ENCODE peak calls at places on chromosome 20, in eight cellular contexts. D is kidney, O is ovary, B is AG04450, W is choroid plexus epithelial cell, S is A549, Y is astrocyte of the spinal cord, Q is HCT116. X is an unnamed sample.

GRCh38 chr20:44208770-44209169 is 1.8 kb downstream of the OSER1 start:
- DNase-seq in D (no peak), O (no peak), B (no peak), W (peak), S (peak), Y (peak), Q (no peak), X (no peak)

GRCh38 chr20:51661609-51662178 is 106.5 kb downstream of the ATP9A start:
- DNase-seq in D (no peak), O (no peak), B (no peak), W (no peak), S (peak), Y (peak), Q (peak), X (no peak)

GRCh38 chr20:56875803-56876202 is 246.7 kb downstream of the TFAP2C start:
- DNase-seq in D (no peak), O (no peak), B (no peak), W (no peak), S (no peak), Y (no peak), Q (no peak), X (no peak)

GRCh38 chr20:2093200-2093781 is 8.3 kb upstream of the STK35 start:
- DNase-seq in D (no peak), O (no peak), B (no peak), W (no peak), S (peak), Y (no peak), Q (peak), X (no peak)

GRCh38 chr20:34536798-34537394 is 20.7 kb downstream of the DYNLRB1 start:
- DNase-seq in D (no peak), O (no peak), B (no peak), W (peak), S (peak), Y (no peak), Q (no peak), X (no peak)

GRCh38 chr20:60966031-60966430 is 286.0 kb upstream of the CDH4 start:
- DNase-seq in D (no peak), O (no peak), B (no peak), W (no peak), S (no peak), Y (no peak), Q (no peak), X (no peak)

GRCh38 chr20:60097285-60097684 is 139.1 kb downstream of the CDH26 start:
- DNase-seq in D (no peak), O (no peak), B (no peak), W (no peak), S (no peak), Y (no peak), Q (no peak), X (no peak)

GRCh38 chr20:20849126-20849525 is 136.7 kb upstream of the RALGAPA2 start:
- DNase-seq in D (no peak), O (no peak), B (no peak), W (no peak), S (no peak), Y (no peak), Q (no peak), X (no peak)

GRCh38 chr20:14845199-14846160 is 508.1 kb upstream of the FLRT3 start:
- DNase-seq in D (no peak), O (no peak), B (no peak), W (no peak), S (peak), Y (no peak), Q (no peak), X (no peak)

GRCh38 chr20:48620486-48621255 is 207.1 kb downstream of the PREX1 start:
- DNase-seq in D (peak), O (peak), B (no peak), W (peak), S (peak), Y (peak), Q (peak), X (no peak)

GRCh38 chr20:33654680-33655161 is 7.4 kb upstream of the C20orf144 start:
- DNase-seq in D (peak), O (peak), B (no peak), W (no peak), S (no peak), Y (no peak), Q (no peak), X (no peak)

GRCh38 chr20:22546344-22546743 is 38.0 kb downstream of the FOXA2 start:
- DNase-seq in D (no peak), O (no peak), B (no peak), W (no peak), S (no peak), Y (no peak), Q (no peak), X (no peak)

GRCh38 chr20:53828673-53829085 is 235.0 kb upstream of the ZNF217 start:
- DNase-seq in D (no peak), O (no peak), B (peak), W (peak), S (peak), Y (peak), Q (peak), X (peak)

GRCh38 chr20:46010491-46011405 is 2.0 kb downstream of the MMP9 start:
- DNase-seq in D (peak), O (no peak), B (no peak), W (no peak), S (no peak), Y (no peak), Q (no peak), X (no peak)

GRCh38 chr20:17614176-17614811 is 44.4 kb downstream of the DSTN start:
- DNase-seq in D (peak), O (peak), B (no peak), W (peak), S (peak), Y (peak), Q (no peak), X (no peak)

GRCh38 chr20:59176812-59177211 is 13.2 kb downstream of the ZNF831 start:
- DNase-seq in D (no peak), O (no peak), B (no peak), W (no peak), S (no peak), Y (no peak), Q (no peak), X (no peak)

GRCh38 chr20:50518270-50518721 is 8.1 kb downstream of the PTPN1 start:
- DNase-seq in D (no peak), O (no peak), B (no peak), W (peak), S (no peak), Y (peak), Q (no peak), X (no peak)

GRCh38 chr20:10761232-10761631 is 87.4 kb upstream of the JAG1 start:
- DNase-seq in D (no peak), O (no peak), B (peak), W (peak), S (no peak), Y (peak), Q (no peak), X (peak)

GRCh38 chr20:53774487-53775203 is 181.0 kb upstream of the ZNF217 start:
- DNase-seq in D (no peak), O (no peak), B (peak), W (peak), S (peak), Y (peak), Q (peak), X (peak)

GRCh38 chr20:21099653-21100589 is 6.2 kb downstream of the LINC00237 start:
- DNase-seq in D (peak), O (no peak), B (no peak), W (no peak), S (peak), Y (no peak), Q (no peak), X (no peak)

GRCh38 chr20:44706371-44707258 is 8.6 kb upstream of the CCN5 start:
- DNase-seq in D (no peak), O (no peak), B (no peak), W (no peak), S (no peak), Y (no peak), Q (no peak), X (no peak)

GRCh38 chr20:2006452-2007381 is 12.9 kb upstream of the PDYN start:
- DNase-seq in D (no peak), O (no peak), B (peak), W (peak), S (peak), Y (peak), Q (peak), X (no peak)

GRCh38 chr20:48698507-48699267 is 129.1 kb downstream of the PREX1 start:
- DNase-seq in D (no peak), O (no peak), B (no peak), W (no peak), S (no peak), Y (no peak), Q (no peak), X (no peak)

GRCh38 chr20:50308513-50309279 is 118.1 kb downstream of the CEBPB start:
- DNase-seq in D (peak), O (peak), B (peak), W (peak), S (peak), Y (peak), Q (peak), X (peak)

GRCh38 chr20:5118220-5119142 is 1.3 kb downstream of the PCNA start:
- DNase-seq in D (no peak), O (no peak), B (no peak), W (no peak), S (peak), Y (no peak), Q (no peak), X (no peak)

GRCh38 chr20:44908987-44909871 is 631 bp upstream of the PABPC1L start:
- DNase-seq in D (no peak), O (no peak), B (no peak), W (no peak), S (no peak), Y (no peak), Q (no peak), X (no peak)

GRCh38 chr20:33299111-33299603 is 16.1 kb downstream of the BPIFB1 start:
- DNase-seq in D (peak), O (peak), B (peak), W (peak), S (peak), Y (peak), Q (peak), X (no peak)

DNA sequence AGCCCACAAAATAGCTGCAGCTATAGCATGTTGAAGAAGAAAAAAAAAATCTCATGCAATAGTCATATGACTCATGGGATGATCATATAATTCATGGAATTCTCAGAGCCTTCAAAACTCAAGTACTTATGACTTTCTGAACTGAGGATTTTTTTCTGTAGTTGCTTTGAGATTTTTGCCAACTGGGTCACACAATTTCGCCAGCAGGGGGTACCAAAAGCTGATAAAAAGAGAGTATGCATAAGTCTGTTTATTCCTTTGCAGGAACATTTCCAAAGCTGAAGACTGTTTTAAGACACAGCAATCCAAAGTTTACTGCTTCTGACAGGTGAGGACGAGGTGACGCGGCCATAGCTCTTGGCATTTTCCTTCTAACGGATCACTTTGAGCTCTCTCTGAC is 586.1 kb upstream of the CHD6 start:
- DNase-seq in D (peak), O (no peak), B (no peak), W (no peak), S (peak), Y (no peak), Q (no peak), X (no peak)
- TF ChIP-seq CTCF in D (peak), O (no peak), B (no peak), W (no peak), S (no peak), Y (no peak), Q (no peak), X (no peak)

GRCh38 chr20:38673731-38674177 is 50.5 kb upstream of the SLC32A1 start:
- DNase-seq in D (no peak), O (no peak), B (no peak), W (peak), S (no peak), Y (no peak), Q (no peak), X (no peak)

GRCh38 chr20:38672504-38672903 is 51.8 kb upstream of the SLC32A1 start:
- DNase-seq in D (no peak), O (no peak), B (no peak), W (no peak), S (no peak), Y (no peak), Q (no peak), X (no peak)

GRCh38 chr20:38674178-38675133 is 49.8 kb upstream of the SLC32A1 start:
- DNase-seq in D (no peak), O (peak), B (peak), W (peak), S (no peak), Y (peak), Q (no peak), X (no peak)

GRCh38 chr20:38671701-38672292 is 52.5 kb upstream of the SLC32A1 start:
- DNase-seq in D (no peak), O (no peak), B (no peak), W (no peak), S (no peak), Y (no peak), Q (no peak), X (no peak)

DNA sequence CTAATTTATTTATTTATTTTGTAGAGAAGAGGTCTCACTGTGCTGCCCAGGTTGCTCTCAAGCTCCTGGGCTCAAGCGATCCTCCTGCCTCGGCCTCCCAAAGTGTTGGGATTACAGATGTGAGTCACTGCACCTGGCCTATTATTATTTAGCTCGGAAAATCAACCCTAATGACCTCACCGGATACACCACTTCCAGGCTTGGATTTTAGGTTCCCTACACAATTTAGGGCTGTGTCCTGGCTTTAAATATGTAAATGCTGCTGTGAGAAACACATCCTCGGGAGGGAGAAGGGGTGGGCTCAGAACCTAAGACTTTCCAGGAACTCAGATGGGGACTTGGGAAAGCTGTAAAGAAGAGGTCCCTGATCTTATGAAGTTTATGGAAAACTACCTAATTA is 51.0 kb upstream of the SLC32A1 start:
- DNase-seq in D (no peak), O (no peak), B (no peak), W (no peak), S (no peak), Y (no peak), Q (no peak), X (no peak)
- H3K4me3 ChIP-seq in D (no peak), O (no peak), B (peak), W (no peak), S (no peak), Y (no peak), Q (no peak), X (peak)

DNA sequence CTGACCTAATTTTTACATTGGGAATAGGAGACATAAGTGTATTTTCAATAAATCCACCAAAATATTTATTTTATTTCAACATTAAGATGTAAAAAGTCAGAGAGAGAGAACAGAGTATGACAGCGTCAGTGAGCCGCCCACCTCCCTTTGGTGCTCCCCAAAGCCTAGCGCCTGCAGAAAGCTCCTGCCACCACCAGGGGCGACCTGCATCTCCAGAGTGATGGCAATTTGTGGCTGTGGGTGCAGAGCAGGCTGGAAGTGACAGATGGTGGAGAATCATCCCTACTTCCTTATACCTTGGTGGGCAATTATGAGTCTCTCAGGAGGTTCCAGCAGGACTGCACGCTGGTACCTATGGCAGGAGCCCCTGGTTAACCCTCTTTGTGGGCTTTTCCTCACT is 87.3 kb downstream of the PTPRT start:
- DNase-seq in D (no peak), O (no peak), B (no peak), W (no peak), S (peak), Y (no peak), Q (no peak), X (no peak)
- TF ChIP-seq CTCF in D (no peak), O (no peak), B (no peak), W (no peak), S (no peak), Y (no peak), Q (peak), X (no peak)

GRCh38 chr20:63232235-63233060 is 3.3 kb upstream of the BIRC7 start:
- DNase-seq in D (peak), O (no peak), B (peak), W (peak), S (peak), Y (peak), Q (peak), X (peak)
- H3K4me3 ChIP-seq in D (no peak), O (no peak), B (peak), W (no peak), S (no peak), Y (no peak), Q (peak), X (no peak)

DNA sequence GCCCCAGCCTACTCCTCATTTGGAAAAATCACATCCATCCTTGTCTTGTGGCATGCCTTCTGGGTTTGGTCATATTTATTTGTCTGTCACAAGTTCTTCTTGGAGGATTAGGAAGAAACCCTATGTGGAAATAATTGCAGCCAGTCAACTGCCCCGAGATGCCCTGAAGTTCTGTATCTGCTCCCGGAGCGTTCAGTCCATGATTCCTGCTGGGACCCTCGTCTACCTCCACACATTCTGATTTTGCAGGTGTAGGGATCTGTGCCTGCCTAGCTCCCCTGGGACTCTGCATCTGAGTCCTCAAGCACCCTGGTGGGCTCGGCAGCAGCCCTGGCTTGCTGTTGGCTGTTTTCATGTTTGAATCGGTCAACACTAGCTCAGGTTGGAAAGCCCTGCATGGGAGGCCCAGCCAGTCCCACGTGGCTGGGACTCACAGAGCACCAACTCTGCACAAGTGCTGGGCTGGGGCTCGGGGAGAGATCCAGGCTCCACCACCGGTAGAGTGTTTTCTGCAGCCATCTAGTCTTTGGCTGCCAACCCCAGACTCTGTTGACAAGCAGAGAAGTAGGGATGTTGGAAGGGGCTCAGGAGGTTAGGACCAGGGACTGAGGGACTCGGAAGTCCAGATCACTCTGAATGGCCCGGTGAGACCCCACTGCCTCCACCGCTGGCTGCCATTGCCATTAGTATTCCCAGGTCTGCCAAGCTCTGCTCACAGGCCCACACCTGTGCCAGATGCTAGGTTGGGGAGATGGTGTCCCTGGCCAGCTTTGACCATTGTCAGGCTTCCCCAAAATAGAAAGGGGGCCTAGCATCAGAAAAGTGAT is 183.5 kb upstream of the CST7 start:
- DNase-seq in D (no peak), O (no peak), B (no peak), W (no peak), S (no peak), Y (no peak), Q (no peak), X (no peak)
- TF ChIP-seq CTCF in D (no peak), O (no peak), B (no peak), W (no peak), S (no peak), Y (no peak), Q (no peak), X (no peak)

X was measured in AG04449.